ENCODE peak calls at places on chromosomes 11 and 22, in seven cellular contexts. Y, H, U, F, O, E and S are unnamed samples.

GRCh38 chr11:8032576-8033311 is 45.6 kb downstream of the EIF3F start:
- DNase-seq in U (no peak), Y (no peak), O (no peak), H (no peak), F (no peak), E (no peak), S (no peak)

GRCh38 chr11:64275841-64276240 is 8.6 kb downstream of the BAD start:
- DNase-seq in U (no peak), O (no peak), F (no peak), E (no peak), H (no peak), Y (no peak), S (no peak)

GRCh38 chr22:50562523-50563409 is at the start of gene SYCE3:
- DNase-seq in H (peak; percentile 96), Y (peak; percentile 50), F (peak; percentile 95), O (peak; percentile 92), U (peak; percentile 97), E (peak; percentile 81), S (peak; percentile 94)

GRCh38 chr11:850777-851762 is 8.4 kb downstream of the TSPAN4 start:
- DNase-seq in Y (no peak), U (no peak), H (peak; percentile 69), E (no peak), O (no peak), F (no peak), S (no peak)

GRCh38 chr22:20429254-20430100 is 8.1 kb downstream of the SCARF2 start:
- DNase-seq in O (peak; percentile 28), F (peak; percentile 76), U (peak; percentile 78), E (no peak), Y (no peak), H (peak; percentile 77), S (peak; percentile 82)

GRCh38 chr11:100338144-100338840 is 348.8 kb upstream of the ARHGAP42 start:
- DNase-seq in U (no peak), O (no peak), Y (no peak), H (no peak), F (no peak), E (no peak), S (no peak)

GRCh38 chr11:15775051-15775541 is 581.2 kb downstream of the SOX6 start:
- DNase-seq in U (no peak), H (peak; percentile 41), E (no peak), F (no peak), Y (no peak), O (no peak), S (no peak)

GRCh38 chr11:107598225-107599139 is 7.5 kb downstream of the ELMOD1 start:
- DNase-seq in E (no peak), U (no peak), Y (no peak), F (no peak), O (no peak), H (peak; percentile 49), S (no peak)

GRCh38 chr11:94568717-94569116 is 1.5 kb downstream of the PIWIL4 start:
- DNase-seq in O (no peak), H (no peak), Y (no peak), E (no peak), F (no peak), U (no peak), S (no peak)

GRCh38 chr11:108847288-108847687 is 182.4 kb downstream of the DDX10 start:
- DNase-seq in U (no peak), F (no peak), E (no peak), H (no peak), Y (no peak), O (no peak), S (no peak)

GRCh38 chr11:17528181-17528691 is 16.0 kb downstream of the USH1C start:
- DNase-seq in E (no peak), U (peak; percentile 39), O (no peak), H (peak; percentile 76), F (peak; percentile 16), Y (no peak), S (peak; percentile 63)

GRCh38 chr11:119942021-119942420 is 195.9 kb downstream of the TRIM29 start:
- DNase-seq in Y (no peak), H (peak; percentile 59), E (no peak), U (no peak), F (no peak), O (no peak), S (no peak)

GRCh38 chr11:68397256-68397655 is 63.3 kb upstream of the PPP6R3 start:
- DNase-seq in O (no peak), Y (no peak), H (no peak), E (no peak), U (no peak), F (no peak), S (no peak)

GRCh38 chr11:113991170-113991569 is 16.3 kb downstream of the HTR3A start:
- DNase-seq in U (no peak), Y (no peak), O (no peak), F (no peak), H (peak; percentile 69), E (no peak), S (no peak)

GRCh38 chr22:43136801-43137200 is 6.4 kb downstream of the MCAT start:
- DNase-seq in Y (no peak), O (no peak), F (no peak), U (no peak), H (no peak), E (no peak), S (no peak)

GRCh38 chr11:19459240-19459639 is 218.5 kb upstream of the E2F8 start:
- DNase-seq in H (no peak), F (no peak), O (no peak), U (no peak), E (no peak), Y (no peak), S (no peak)

GRCh38 chr11:7165911-7166310 is 77.1 kb downstream of the RBMXL2 start:
- DNase-seq in E (no peak), F (no peak), H (no peak), O (peak; percentile 54), Y (no peak), U (no peak), S (no peak)

GRCh38 chr11:3626250-3626960 is 15.4 kb downstream of the ART5 start:
- DNase-seq in H (no peak), E (no peak), Y (no peak), U (no peak), O (no peak), F (no peak), S (no peak)

GRCh38 chr22:27238935-27239510 is 562.5 kb downstream of the MN1 start:
- DNase-seq in Y (peak; percentile 95), E (peak; percentile 70), O (peak; percentile 4), H (peak; percentile 38), U (no peak), F (no peak), S (no peak)

GRCh38 chr11:10824888-10825287 is 16.2 kb upstream of the EIF4G2 start:
- DNase-seq in O (no peak), H (no peak), F (no peak), U (no peak), E (no peak), Y (no peak), S (peak; percentile 13)

GRCh38 chr11:45922425-45923082 is at the start of gene LARGE2:
- DNase-seq in Y (no peak), E (no peak), O (peak; percentile 85), U (no peak), H (peak; percentile 80), F (no peak), S (peak; percentile 39)

GRCh38 chr11:122804161-122804560 is 34.1 kb upstream of the CRTAM start:
- DNase-seq in F (no peak), H (peak; percentile 89), E (no peak), O (no peak), U (no peak), Y (no peak), S (no peak)

GRCh38 chr22:33819743-33820142 is 100.5 kb downstream of the LARGE1 start:
- DNase-seq in F (no peak), H (peak; percentile 46), Y (no peak), E (no peak), U (no peak), O (no peak), S (no peak)

GRCh38 chr11:12239396-12240298 is 129.3 kb downstream of the MICAL2 start:
- DNase-seq in Y (no peak), F (no peak), O (no peak), H (no peak), E (no peak), U (no peak), S (no peak)

GRCh38 chr11:2752204-2752772 is 52.5 kb upstream of the KCNQ1OT1 start:
- DNase-seq in H (no peak), Y (no peak), U (no peak), O (no peak), F (no peak), E (no peak), S (no peak)

GRCh38 chr11:47003180-47003877 is 66.8 kb downstream of the CSTPP1 start:
- DNase-seq in Y (no peak), U (no peak), E (no peak), F (no peak), O (no peak), H (no peak), S (no peak)

GRCh38 chr11:129740125-129740719 is 75.4 kb upstream of the TMEM45B start:
- DNase-seq in U (no peak), F (no peak), Y (no peak), O (no peak), H (no peak), E (no peak), S (no peak)

GRCh38 chr11:128890543-128891409 is at the start of gene KCNJ5:
- DNase-seq in E (no peak), H (no peak), Y (no peak), F (no peak), U (no peak), O (peak; percentile 80), S (no peak)

GRCh38 chr11:46431211-46431610 is 39.6 kb upstream of the CHRM4 start:
- DNase-seq in U (no peak), H (no peak), F (no peak), O (no peak), E (no peak), Y (no peak), S (no peak)

GRCh38 chr11:94655951-94656350 is 88.8 kb downstream of the PIWIL4 start:
- DNase-seq in H (no peak), E (no peak), Y (no peak), U (no peak), F (no peak), O (no peak), S (no peak)